ENCODE peak calls at places on chromosomes 6 and 20, in nine cellular contexts. One of them, this sample, is unnamed.
A peak's percentile ranks its signal among the peaks of the same experiment; 100 is the strongest.

GRCh38 chr6:126335210-126335609 is 4.7 kb upstream of the CENPW start:
- DNase-seq in fibroblast of mammary gland: no peak
- DNase-seq in heart left ventricle: no peak
- DNase-seq in EH: no peak
- DNase-seq in amniotic stem cell: no peak
- DNase-seq in ELR: no peak
- DNase-seq in islet precursor cell: no peak
- DNase-seq in cardiac muscle cell: no peak
- DNase-seq in SK-N-MC: no peak
- DNase-seq in this sample: no peak

GRCh38 chr6:157221049-157221816 is 102.1 kb downstream of the TMEM242 start:
- DNase-seq in ELR: peak; percentile 86
- DNase-seq in fibroblast of mammary gland: peak; percentile 80
- DNase-seq in EH: peak; percentile 80
- DNase-seq in SK-N-MC: no peak
- DNase-seq in cardiac muscle cell: peak; percentile 79
- DNase-seq in amniotic stem cell: no peak
- DNase-seq in heart left ventricle: peak; percentile 85
- DNase-seq in islet precursor cell: peak; percentile 87
- DNase-seq in this sample: no peak

GRCh38 chr20:20864346-20865096 is 152.1 kb upstream of the RALGAPA2 start:
- DNase-seq in islet precursor cell: no peak
- DNase-seq in EH: peak; percentile 3
- DNase-seq in amniotic stem cell: no peak
- DNase-seq in ELR: peak; percentile 10
- DNase-seq in fibroblast of mammary gland: peak; percentile 4
- DNase-seq in SK-N-MC: peak; percentile 34
- DNase-seq in cardiac muscle cell: peak; percentile 6
- DNase-seq in heart left ventricle: no peak
- DNase-seq in this sample: no peak

GRCh38 chr6:87718662-87719433 is 16.8 kb upstream of the AKIRIN2 start:
- DNase-seq in ELR: no peak
- DNase-seq in islet precursor cell: no peak
- DNase-seq in EH: no peak
- DNase-seq in cardiac muscle cell: peak; percentile 68
- DNase-seq in heart left ventricle: no peak
- DNase-seq in SK-N-MC: no peak
- DNase-seq in amniotic stem cell: no peak
- DNase-seq in fibroblast of mammary gland: peak; percentile 60
- DNase-seq in this sample: no peak

GRCh38 chr20:49646528-49646927 is 67.2 kb downstream of the B4GALT5 start:
- DNase-seq in EH: no peak
- DNase-seq in cardiac muscle cell: no peak
- DNase-seq in fibroblast of mammary gland: no peak
- DNase-seq in islet precursor cell: no peak
- DNase-seq in heart left ventricle: no peak
- DNase-seq in amniotic stem cell: no peak
- DNase-seq in ELR: no peak
- DNase-seq in SK-N-MC: no peak
- DNase-seq in this sample: no peak

GRCh38 chr6:69917834-69918233 is 51.5 kb downstream of the COL19A1 start:
- DNase-seq in SK-N-MC: no peak
- DNase-seq in fibroblast of mammary gland: peak; percentile 87
- DNase-seq in EH: peak; percentile 72
- DNase-seq in heart left ventricle: no peak
- DNase-seq in cardiac muscle cell: peak; percentile 9
- DNase-seq in islet precursor cell: peak; percentile 94
- DNase-seq in ELR: peak; percentile 94
- DNase-seq in amniotic stem cell: no peak
- DNase-seq in this sample: peak; percentile 16

GRCh38 chr6:13702809-13703302 is 8.8 kb downstream of the RANBP9 start:
- DNase-seq in amniotic stem cell: no peak
- DNase-seq in heart left ventricle: no peak
- DNase-seq in fibroblast of mammary gland: no peak
- DNase-seq in SK-N-MC: no peak
- DNase-seq in ELR: no peak
- DNase-seq in EH: no peak
- DNase-seq in cardiac muscle cell: no peak
- DNase-seq in islet precursor cell: no peak
- DNase-seq in this sample: no peak

GRCh38 chr20:57675773-57676172 is 34.0 kb downstream of the PMEPA1 start:
- DNase-seq in islet precursor cell: no peak
- DNase-seq in ELR: no peak
- DNase-seq in amniotic stem cell: no peak
- DNase-seq in fibroblast of mammary gland: no peak
- DNase-seq in SK-N-MC: no peak
- DNase-seq in cardiac muscle cell: no peak
- DNase-seq in heart left ventricle: no peak
- DNase-seq in EH: no peak
- DNase-seq in this sample: no peak

GRCh38 chr20:33701629-33702450 is 15.7 kb upstream of the E2F1 start:
- DNase-seq in fibroblast of mammary gland: no peak
- DNase-seq in amniotic stem cell: no peak
- DNase-seq in cardiac muscle cell: no peak
- DNase-seq in SK-N-MC: no peak
- DNase-seq in EH: no peak
- DNase-seq in heart left ventricle: no peak
- DNase-seq in ELR: no peak
- DNase-seq in islet precursor cell: no peak
- DNase-seq in this sample: no peak

GRCh38 chr6:99612551-99613397 is 6.1 kb downstream of the PRDM13 start:
- DNase-seq in amniotic stem cell: no peak
- DNase-seq in EH: no peak
- DNase-seq in fibroblast of mammary gland: no peak
- DNase-seq in SK-N-MC: no peak
- DNase-seq in islet precursor cell: no peak
- DNase-seq in cardiac muscle cell: no peak
- DNase-seq in ELR: no peak
- DNase-seq in heart left ventricle: no peak
- DNase-seq in this sample: no peak

GRCh38 chr6:33250731-33251130 is 20.9 kb downstream of the VPS52 start:
- DNase-seq in EH: no peak
- DNase-seq in ELR: no peak
- DNase-seq in amniotic stem cell: no peak
- DNase-seq in fibroblast of mammary gland: no peak
- DNase-seq in cardiac muscle cell: no peak
- DNase-seq in islet precursor cell: no peak
- DNase-seq in SK-N-MC: no peak
- DNase-seq in heart left ventricle: no peak
- DNase-seq in this sample: no peak

GRCh38 chr6:70110128-70111022 is 192.5 kb downstream of the COL9A1 start:
- DNase-seq in islet precursor cell: no peak
- DNase-seq in fibroblast of mammary gland: peak; percentile 6
- DNase-seq in amniotic stem cell: no peak
- DNase-seq in ELR: peak; percentile 44
- DNase-seq in heart left ventricle: no peak
- DNase-seq in EH: no peak
- DNase-seq in SK-N-MC: no peak
- DNase-seq in cardiac muscle cell: no peak
- DNase-seq in this sample: no peak

GRCh38 chr6:111709615-111710398 is 104.1 kb upstream of the TRAF3IP2 start:
- DNase-seq in islet precursor cell: no peak
- DNase-seq in amniotic stem cell: peak; percentile 31
- DNase-seq in cardiac muscle cell: peak; percentile 85
- DNase-seq in EH: peak; percentile 82
- DNase-seq in fibroblast of mammary gland: peak; percentile 78
- DNase-seq in heart left ventricle: peak; percentile 59
- DNase-seq in SK-N-MC: peak; percentile 66
- DNase-seq in ELR: peak; percentile 84
- DNase-seq in this sample: peak; percentile 54

GRCh38 chr20:31868853-31869672 is 1.3 kb downstream of the DUSP15 start:
- DNase-seq in SK-N-MC: no peak
- DNase-seq in EH: no peak
- DNase-seq in cardiac muscle cell: no peak
- DNase-seq in ELR: no peak
- DNase-seq in fibroblast of mammary gland: no peak
- DNase-seq in islet precursor cell: peak; percentile 44
- DNase-seq in heart left ventricle: no peak
- DNase-seq in amniotic stem cell: no peak
- DNase-seq in this sample: no peak

This sample was measured in AG09319.